ENCODE peak calls at places on chromosomes 1 and 21, in ten cellular contexts. S, H, Z, I, J, W, V, K, L and A are unnamed samples.

GRCh38 chr1:66761273-66761672 is 9.0 kb downstream of the DYNLT5 start:
- DNase-seq in S (no peak), H (no peak), Z (no peak), I (no peak), J (no peak), W (no peak), V (no peak), K (no peak), L (no peak), A (no peak)

GRCh38 chr21:34947122-34947534 is 102.0 kb downstream of the RUNX1 start:
- DNase-seq in S (no peak), H (no peak), Z (no peak), I (no peak), J (no peak), W (no peak), V (no peak), K (no peak), L (no peak), A (no peak)

GRCh38 chr1:205066221-205066818 is 17.9 kb downstream of the TMEM81 start:
- DNase-seq in S (no peak), H (no peak), Z (no peak), I (peak), J (no peak), W (no peak), V (no peak), K (no peak), L (no peak), A (no peak)

GRCh38 chr1:108591471-108591870 is 31.6 kb downstream of the EEIG2 start:
- DNase-seq in S (no peak), H (no peak), Z (no peak), I (no peak), J (no peak), W (no peak), V (no peak), K (no peak), L (no peak), A (no peak)

GRCh38 chr1:83742446-83742845 is 256.5 kb downstream of the TTLL7 start:
- DNase-seq in S (no peak), H (no peak), Z (no peak), I (no peak), J (no peak), W (no peak), V (no peak), K (no peak), L (no peak), A (no peak)

GRCh38 chr1:178536844-178537371 is 24.0 kb downstream of the TEX35 start:
- DNase-seq in S (no peak), H (no peak), Z (no peak), I (no peak), J (no peak), W (no peak), V (no peak), K (no peak), L (peak), A (peak)

GRCh38 chr1:9426291-9426711 is 113.0 kb upstream of the SLC25A33 start:
- DNase-seq in S (peak), H (no peak), Z (peak), I (no peak), J (peak), W (peak), V (peak), K (peak), L (no peak), A (peak)

GRCh38 chr1:3902546-3902945 is 2.5 kb upstream of the C1orf174 start:
- DNase-seq in S (no peak), H (no peak), Z (peak), I (no peak), J (no peak), W (no peak), V (no peak), K (no peak), L (no peak), A (no peak)

GRCh38 chr1:240611619-240612490 is at the start of gene GREM2:
- DNase-seq in S (no peak), H (peak), Z (peak), I (peak), J (no peak), W (peak), V (peak), K (peak), L (peak), A (peak)

GRCh38 chr1:162386292-162387225 is 5.0 kb downstream of the C1orf226 start:
- DNase-seq in S (no peak), H (no peak), Z (no peak), I (no peak), J (no peak), W (no peak), V (no peak), K (no peak), L (no peak), A (no peak)